ENCODE peak calls at places on chromosomes 5 and 9, in six cellular contexts. One of them, this sample, is unnamed. For H3K4me1 and H3K27me3, the result is how much of the 10 kb centered on the place peaks cover.

GRCh38 chr9:92721548-92721947 is 43.1 kb downstream of the BICD2 start:
- DNase-seq in tibial nerve: peak
- DNase-seq in stomach: no peak
- DNase-seq in tibial artery: no peak
- DNase-seq in right lobe of liver: no peak
- DNase-seq in mammary epithelial cell: no peak
- DNase-seq in this sample: peak

GRCh38 chr5:148740966-148741742 is 85.3 kb upstream of the ADRB2 start:
- DNase-seq in tibial nerve: no peak
- DNase-seq in stomach: no peak
- DNase-seq in tibial artery: no peak
- DNase-seq in right lobe of liver: peak
- DNase-seq in mammary epithelial cell: peak
- DNase-seq in this sample: no peak

GRCh38 chr5:126837907-126838539 is 61.1 kb downstream of the LMNB1 start:
- DNase-seq in tibial nerve: peak
- DNase-seq in stomach: no peak
- DNase-seq in tibial artery: no peak
- DNase-seq in right lobe of liver: no peak
- DNase-seq in mammary epithelial cell: no peak
- DNase-seq in this sample: no peak

GRCh38 chr9:114287001-114287762 is 35.7 kb upstream of the ORM1 start:
- DNase-seq in tibial nerve: no peak
- DNase-seq in stomach: no peak
- DNase-seq in tibial artery: peak
- DNase-seq in right lobe of liver: no peak
- DNase-seq in mammary epithelial cell: no peak
- DNase-seq in this sample: no peak

GRCh38 chr9:128124451-128124850 is 3.1 kb downstream of the PTGES2 start:
- DNase-seq in tibial nerve: no peak
- DNase-seq in stomach: peak
- DNase-seq in tibial artery: no peak
- DNase-seq in right lobe of liver: peak
- DNase-seq in mammary epithelial cell: no peak
- DNase-seq in this sample: no peak

GRCh38 chr9:96418920-96419690 is 935 bp upstream of the ZNF367 start:
- DNase-seq in tibial nerve: peak
- DNase-seq in stomach: peak
- DNase-seq in tibial artery: peak
- DNase-seq in right lobe of liver: peak
- DNase-seq in mammary epithelial cell: peak
- DNase-seq in this sample: peak

GRCh38 chr9:90964101-90965020 is 162.7 kb downstream of the SYK start:
- DNase-seq in tibial nerve: no peak
- DNase-seq in stomach: peak
- DNase-seq in tibial artery: no peak
- DNase-seq in right lobe of liver: no peak
- DNase-seq in mammary epithelial cell: no peak
- DNase-seq in this sample: no peak

GRCh38 chr9:120842685-120843485 is at the start of gene PSMD5:
- DNase-seq in tibial nerve: peak
- DNase-seq in stomach: peak
- DNase-seq in tibial artery: peak
- DNase-seq in right lobe of liver: peak
- DNase-seq in mammary epithelial cell: peak
- DNase-seq in this sample: peak

GRCh38 chr5:100409538-100409937 is 125.6 kb upstream of the FAM174A start:
- DNase-seq in tibial nerve: no peak
- DNase-seq in stomach: no peak
- DNase-seq in tibial artery: no peak
- DNase-seq in right lobe of liver: no peak
- DNase-seq in mammary epithelial cell: no peak
- DNase-seq in this sample: no peak

GRCh38 chr5:167587768-167588167 is 703.7 kb upstream of the WWC1 start:
- DNase-seq in tibial nerve: no peak
- DNase-seq in stomach: no peak
- DNase-seq in tibial artery: no peak
- DNase-seq in right lobe of liver: no peak
- DNase-seq in mammary epithelial cell: peak
- DNase-seq in this sample: no peak

GRCh38 chr9:94083384-94083783 is 880 bp upstream of the PTPDC1 start:
- DNase-seq in tibial nerve: no peak
- DNase-seq in stomach: no peak
- DNase-seq in tibial artery: no peak
- DNase-seq in right lobe of liver: no peak
- DNase-seq in mammary epithelial cell: no peak
- DNase-seq in this sample: no peak

GRCh38 chr9:73558471-73558870 is 406.8 kb downstream of the ANXA1 start:
- DNase-seq in tibial nerve: no peak
- DNase-seq in stomach: no peak
- DNase-seq in tibial artery: no peak
- DNase-seq in right lobe of liver: no peak
- DNase-seq in mammary epithelial cell: no peak
- DNase-seq in this sample: no peak

GRCh38 chr5:150278046-150278760 is 11.4 kb downstream of the CAMK2A start:
- DNase-seq in tibial nerve: no peak
- DNase-seq in stomach: no peak
- DNase-seq in tibial artery: no peak
- DNase-seq in right lobe of liver: no peak
- DNase-seq in mammary epithelial cell: no peak
- DNase-seq in this sample: no peak

GRCh38 chr5:151692312-151692711 is 5.6 kb upstream of the SPARC start:
- DNase-seq in tibial nerve: no peak
- DNase-seq in stomach: no peak
- DNase-seq in tibial artery: no peak
- DNase-seq in right lobe of liver: no peak
- DNase-seq in mammary epithelial cell: no peak
- DNase-seq in this sample: no peak

GRCh38 chr5:160188151-160188967 is 40.9 kb upstream of the FABP6 start:
- DNase-seq in tibial nerve: peak
- DNase-seq in stomach: peak
- DNase-seq in tibial artery: peak
- DNase-seq in right lobe of liver: peak
- DNase-seq in mammary epithelial cell: no peak
- DNase-seq in this sample: peak

GRCh38 chr9:96741771-96742170 is 36.1 kb downstream of the ZNF510 start:
- DNase-seq in tibial nerve: no peak
- DNase-seq in stomach: no peak
- DNase-seq in tibial artery: no peak
- DNase-seq in right lobe of liver: no peak
- DNase-seq in mammary epithelial cell: no peak
- DNase-seq in this sample: no peak

GRCh38 chr9:34665109-34665380 is 2.6 kb upstream of the CCL27 start:
- DNase-seq in tibial nerve: no peak
- DNase-seq in stomach: no peak
- DNase-seq in tibial artery: no peak
- DNase-seq in right lobe of liver: no peak
- DNase-seq in mammary epithelial cell: no peak
- DNase-seq in this sample: no peak
- TF ChIP-seq CTCF in tibial nerve: no peak
- TF ChIP-seq CTCF in stomach: no peak
- TF ChIP-seq CTCF in tibial artery: no peak
- TF ChIP-seq CTCF in right lobe of liver: no peak
- TF ChIP-seq CTCF in mammary epithelial cell: no peak
- TF ChIP-seq CTCF in this sample: peak

GRCh38 chr9:112503170-112503569 is 16.5 kb downstream of the KIAA1958 start:
- DNase-seq in tibial nerve: no peak
- DNase-seq in stomach: peak
- DNase-seq in tibial artery: no peak
- DNase-seq in right lobe of liver: no peak
- DNase-seq in mammary epithelial cell: no peak
- DNase-seq in this sample: no peak

GRCh38 chr9:112505607-112506006 is 19.0 kb downstream of the KIAA1958 start:
- DNase-seq in tibial nerve: no peak
- DNase-seq in stomach: no peak
- DNase-seq in tibial artery: no peak
- DNase-seq in right lobe of liver: no peak
- DNase-seq in mammary epithelial cell: no peak
- DNase-seq in this sample: no peak

GRCh38 chr9:112505083-112505482 is 18.5 kb downstream of the KIAA1958 start:
- DNase-seq in tibial nerve: no peak
- DNase-seq in stomach: no peak
- DNase-seq in tibial artery: no peak
- DNase-seq in right lobe of liver: no peak
- DNase-seq in mammary epithelial cell: no peak
- DNase-seq in this sample: no peak

GRCh38 chr9:112500842-112501241 is 14.2 kb downstream of the KIAA1958 start:
- DNase-seq in tibial nerve: no peak
- DNase-seq in stomach: no peak
- DNase-seq in tibial artery: no peak
- DNase-seq in right lobe of liver: no peak
- DNase-seq in mammary epithelial cell: no peak
- DNase-seq in this sample: no peak

DNA sequence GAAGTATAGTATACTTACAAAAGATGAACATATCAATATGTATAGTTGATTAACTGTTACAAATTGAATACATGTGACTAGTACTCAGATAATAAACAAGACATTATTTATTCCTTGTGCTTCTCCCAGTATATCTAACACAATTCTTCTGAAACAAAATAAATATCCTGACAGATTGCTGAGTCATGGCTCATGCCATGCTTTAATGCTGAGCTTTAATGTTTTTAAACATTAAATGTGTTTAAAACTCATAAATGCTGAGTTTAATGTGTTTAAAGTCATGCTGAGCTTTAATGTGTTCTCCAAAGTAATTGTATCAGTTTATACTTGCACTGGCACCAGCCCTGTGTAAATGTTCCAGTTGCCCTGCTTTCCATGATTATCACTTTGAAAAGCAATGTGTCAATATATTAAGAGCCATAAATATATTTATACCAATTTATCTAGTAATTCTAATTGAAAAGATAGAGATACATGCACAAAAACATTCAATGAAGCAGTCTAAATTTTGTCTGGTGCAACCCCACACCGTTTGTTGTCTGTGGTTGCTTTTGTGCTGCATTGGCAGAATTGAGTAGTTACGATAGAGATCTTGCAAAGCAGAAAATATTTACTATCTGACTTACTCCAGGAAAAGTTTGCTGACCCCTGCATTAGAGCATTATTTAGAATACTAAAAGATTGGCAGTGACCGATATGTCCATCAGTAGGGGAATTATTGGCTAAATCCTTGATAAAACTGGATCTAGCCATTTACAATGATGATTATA is 15.7 kb downstream of the KIAA1958 start:
- DNase-seq in tibial nerve: no peak
- DNase-seq in stomach: peak
- DNase-seq in tibial artery: no peak
- DNase-seq in right lobe of liver: no peak
- DNase-seq in mammary epithelial cell: no peak
- DNase-seq in this sample: no peak
- H3K4me1 ChIP-seq in tibial nerve: under half
- H3K4me1 ChIP-seq in stomach: under half
- H3K4me1 ChIP-seq in tibial artery: under half
- H3K4me1 ChIP-seq in right lobe of liver: under half
- H3K4me1 ChIP-seq in mammary epithelial cell: under half
- H3K4me1 ChIP-seq in this sample: under half

GRCh38 chr9:137158625-137159024 is 11.2 kb downstream of the LRRC26 start:
- DNase-seq in tibial nerve: no peak
- DNase-seq in stomach: no peak
- DNase-seq in tibial artery: no peak
- DNase-seq in right lobe of liver: no peak
- DNase-seq in mammary epithelial cell: no peak
- DNase-seq in this sample: no peak
- H3K27me3 ChIP-seq in tibial nerve: under half
- H3K27me3 ChIP-seq in stomach: half or more
- H3K27me3 ChIP-seq in tibial artery: half or more
- H3K27me3 ChIP-seq in right lobe of liver: under half
- H3K27me3 ChIP-seq in mammary epithelial cell: under half
- H3K27me3 ChIP-seq in this sample: under half

DNA sequence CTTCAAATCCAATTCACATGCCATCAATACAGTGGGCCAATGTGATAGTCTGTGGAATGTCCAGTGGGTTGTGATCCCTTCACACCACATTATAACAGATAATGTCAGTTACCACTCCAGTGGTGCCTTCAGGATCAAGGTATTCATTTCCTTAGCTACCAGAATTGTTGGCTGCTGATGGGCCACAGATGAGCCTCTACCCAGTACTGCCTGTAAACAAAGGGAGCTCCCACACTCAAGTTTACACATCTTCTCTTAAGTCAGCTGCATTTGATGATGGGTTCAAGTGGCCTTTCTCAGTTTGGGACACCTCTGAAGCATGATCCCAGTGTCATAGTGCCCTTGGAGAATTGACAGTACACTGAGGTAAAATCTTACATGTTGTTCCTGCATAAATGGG is 477.0 kb upstream of the CD180 start:
- DNase-seq in tibial nerve: no peak
- DNase-seq in stomach: no peak
- DNase-seq in tibial artery: no peak
- DNase-seq in right lobe of liver: no peak
- DNase-seq in mammary epithelial cell: no peak
- DNase-seq in this sample: no peak
- TF ChIP-seq CTCF in tibial nerve: no peak
- TF ChIP-seq CTCF in stomach: no peak
- TF ChIP-seq CTCF in tibial artery: no peak
- TF ChIP-seq CTCF in right lobe of liver: no peak
- TF ChIP-seq CTCF in mammary epithelial cell: no peak
- TF ChIP-seq CTCF in this sample: no peak

GRCh38 chr5:55535199-55535905 is 588 bp upstream of the PLPP1 start:
- DNase-seq in tibial nerve: no peak
- DNase-seq in stomach: no peak
- DNase-seq in tibial artery: no peak
- DNase-seq in right lobe of liver: no peak
- DNase-seq in mammary epithelial cell: no peak
- DNase-seq in this sample: no peak
- H3K4me1 ChIP-seq in tibial nerve: under half
- H3K4me1 ChIP-seq in stomach: under half
- H3K4me1 ChIP-seq in tibial artery: under half
- H3K4me1 ChIP-seq in right lobe of liver: under half
- H3K4me1 ChIP-seq in mammary epithelial cell: under half
- H3K4me1 ChIP-seq in this sample: under half

DNA sequence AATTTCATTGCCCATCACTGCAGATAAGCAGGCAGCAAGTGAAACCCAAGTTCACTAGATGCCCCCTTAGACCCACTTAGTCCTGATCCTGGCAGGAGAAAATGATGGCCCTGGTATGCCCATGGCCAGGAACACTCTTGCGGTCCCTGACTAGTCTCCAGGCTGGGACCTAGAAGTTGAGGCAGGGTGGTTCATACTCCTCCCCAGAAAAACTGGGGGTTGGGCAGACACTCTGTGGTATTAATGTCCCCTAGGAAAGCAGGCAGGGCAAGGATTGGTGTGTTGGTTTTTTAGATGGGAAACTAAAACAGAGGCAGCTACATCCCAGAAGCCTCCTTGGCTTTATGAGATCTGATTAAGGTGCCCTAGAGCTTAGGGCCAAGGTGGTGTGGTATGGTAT is 13.1 kb downstream of the LHX6 start:
- DNase-seq in tibial nerve: no peak
- DNase-seq in stomach: no peak
- DNase-seq in tibial artery: no peak
- DNase-seq in right lobe of liver: no peak
- DNase-seq in mammary epithelial cell: no peak
- DNase-seq in this sample: no peak
- H3K27me3 ChIP-seq in tibial nerve: under half
- H3K27me3 ChIP-seq in stomach: half or more
- H3K27me3 ChIP-seq in tibial artery: half or more
- H3K27me3 ChIP-seq in right lobe of liver: under half
- H3K27me3 ChIP-seq in mammary epithelial cell: under half
- H3K27me3 ChIP-seq in this sample: under half